ENCODE peak calls at places on chromosomes 11 and 22, in five cellular contexts. V, Y, W, O and E are unnamed samples.

GRCh38 chr11:20068691-20069090 is 91.6 kb downstream of the DBX1 start:
- DNase-seq in V (no peak), Y (no peak), W (no peak), O (no peak), E (no peak)

GRCh38 chr11:95776859-95777258 is 12.7 kb downstream of the FAM76B start:
- DNase-seq in V (no peak), Y (no peak), W (no peak), O (no peak), E (no peak)

GRCh38 chr22:25027959-25028840 is 75.7 kb downstream of the KIAA1671 start:
- DNase-seq in V (peak; percentile 81), Y (peak; percentile 11), W (no peak), O (no peak), E (peak; percentile 49)

GRCh38 chr11:126329644-126330200 is 25.8 kb upstream of the ST3GAL4 start:
- DNase-seq in V (no peak), Y (no peak), W (no peak), O (no peak), E (no peak)

GRCh38 chr11:76233936-76234703 is 27.8 kb upstream of the WNT11 start:
- DNase-seq in V (peak; percentile 51), Y (no peak), W (peak; percentile 36), O (no peak), E (peak; percentile 46)

GRCh38 chr11:34926101-34926830 is 9.8 kb downstream of the PDHX start:
- DNase-seq in V (peak; percentile 58), Y (peak; percentile 67), W (peak; percentile 47), O (peak; percentile 33), E (peak; percentile 51)

GRCh38 chr11:92225206-92225562 is 566 bp downstream of the FAT3 start:
- DNase-seq in V (peak; percentile 52), Y (no peak), W (no peak), O (no peak), E (peak; percentile 17)

GRCh38 chr22:19876941-19877625 is 22.4 kb upstream of the GNB1L start:
- DNase-seq in V (no peak), Y (no peak), W (no peak), O (no peak), E (no peak)

GRCh38 chr22:17243524-17243923 is 24.3 kb upstream of the ADA2 start:
- DNase-seq in V (no peak), Y (peak; percentile 12), W (peak; percentile 81), O (no peak), E (peak; percentile 52)

GRCh38 chr22:31607696-31608095 is 54.3 kb downstream of the PISD start:
- DNase-seq in V (no peak), Y (no peak), W (no peak), O (no peak), E (no peak)

GRCh38 chr22:42065408-42066132 is 5.0 kb downstream of the NAGA start:
- DNase-seq in V (peak; percentile 80), Y (no peak), W (no peak), O (no peak), E (no peak)

GRCh38 chr11:10725114-10725906 is 25.7 kb upstream of the CTR9 start:
- DNase-seq in V (no peak), Y (peak; percentile 83), W (no peak), O (peak; percentile 79), E (no peak)

GRCh38 chr11:23897453-23898289 is 599.2 kb upstream of the LUZP2 start:
- DNase-seq in V (no peak), Y (peak; percentile 1), W (no peak), O (no peak), E (peak; percentile 9)

GRCh38 chr22:29106839-29107238 is 34.0 kb downstream of the KREMEN1 start:
- DNase-seq in V (no peak), Y (no peak), W (no peak), O (no peak), E (no peak)

GRCh38 chr11:3802016-3802790 is 4.8 kb upstream of the NUP98 start:
- DNase-seq in V (no peak), Y (no peak), W (no peak), O (no peak), E (peak; percentile 29)

GRCh38 chr22:26127126-26127525 is 42.1 kb upstream of the SEZ6L start:
- DNase-seq in V (no peak), Y (no peak), W (no peak), O (no peak), E (no peak)

GRCh38 chr22:37259540-37260029 is 15.5 kb upstream of the RAC2 start:
- DNase-seq in V (peak; percentile 81), Y (peak; percentile 63), W (no peak), O (peak; percentile 54), E (peak; percentile 75)

GRCh38 chr11:127610787-127611186 is 610.2 kb upstream of the KIRREL3 start:
- DNase-seq in V (no peak), Y (no peak), W (no peak), O (no peak), E (no peak)

GRCh38 chr11:122633219-122633829 is 22.2 kb upstream of the UBASH3B start:
- DNase-seq in V (peak; percentile 73), Y (peak; percentile 85), W (peak; percentile 51), O (no peak), E (peak; percentile 62)

GRCh38 chr22:36328635-36329216 is 59.0 kb downstream of the MYH9 start:
- DNase-seq in V (no peak), Y (peak; percentile 69), W (no peak), O (no peak), E (peak; percentile 81)

DNA sequence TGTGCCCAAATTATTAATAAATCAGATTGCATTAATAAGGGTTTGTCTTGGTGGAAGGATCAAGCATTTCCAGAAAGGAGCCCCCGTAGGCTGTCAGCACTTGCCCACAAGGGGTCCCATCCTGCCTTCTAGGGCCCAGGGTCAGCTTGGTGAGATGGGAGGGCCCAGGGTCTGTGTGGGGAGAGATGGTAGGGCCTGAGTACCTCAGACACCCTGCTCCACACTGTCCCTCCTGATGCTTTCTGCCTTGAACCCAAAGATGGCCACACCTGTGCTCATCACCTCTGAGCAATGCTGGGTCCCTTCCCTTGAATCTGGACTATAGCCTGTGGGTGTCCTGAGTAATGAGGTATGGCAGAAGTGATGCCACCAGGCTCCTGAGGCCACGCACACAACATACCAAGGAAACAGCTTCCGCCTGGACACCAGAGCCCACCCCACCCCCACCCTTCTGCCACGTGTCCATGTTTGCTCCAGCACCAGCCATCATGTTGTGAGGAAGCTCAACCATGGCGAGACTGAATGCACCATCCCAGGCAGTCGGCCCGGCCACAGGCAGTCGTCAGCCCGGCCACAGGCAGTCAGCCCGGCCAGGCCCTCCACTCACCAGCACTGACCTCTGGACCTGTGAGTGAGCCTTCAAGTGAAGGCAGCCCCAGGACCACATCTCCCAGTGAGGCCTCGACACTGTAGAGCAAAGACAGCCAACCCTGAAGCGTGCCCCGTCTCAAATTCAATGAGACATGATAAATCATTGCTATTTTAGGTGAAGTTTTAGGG is 6.8 kb downstream of the BET1L start:
- DNase-seq in V (peak; percentile 17), Y (no peak), W (no peak), O (no peak), E (no peak)
- H3K9me2 ChIP-seq in V (no peaks in the 10 kb centered on the region), Y (no peaks in the 10 kb centered on the region), W (no peaks in the 10 kb centered on the region), O (no peaks in the 10 kb centered on the region), E (no peaks in the 10 kb centered on the region)

DNA sequence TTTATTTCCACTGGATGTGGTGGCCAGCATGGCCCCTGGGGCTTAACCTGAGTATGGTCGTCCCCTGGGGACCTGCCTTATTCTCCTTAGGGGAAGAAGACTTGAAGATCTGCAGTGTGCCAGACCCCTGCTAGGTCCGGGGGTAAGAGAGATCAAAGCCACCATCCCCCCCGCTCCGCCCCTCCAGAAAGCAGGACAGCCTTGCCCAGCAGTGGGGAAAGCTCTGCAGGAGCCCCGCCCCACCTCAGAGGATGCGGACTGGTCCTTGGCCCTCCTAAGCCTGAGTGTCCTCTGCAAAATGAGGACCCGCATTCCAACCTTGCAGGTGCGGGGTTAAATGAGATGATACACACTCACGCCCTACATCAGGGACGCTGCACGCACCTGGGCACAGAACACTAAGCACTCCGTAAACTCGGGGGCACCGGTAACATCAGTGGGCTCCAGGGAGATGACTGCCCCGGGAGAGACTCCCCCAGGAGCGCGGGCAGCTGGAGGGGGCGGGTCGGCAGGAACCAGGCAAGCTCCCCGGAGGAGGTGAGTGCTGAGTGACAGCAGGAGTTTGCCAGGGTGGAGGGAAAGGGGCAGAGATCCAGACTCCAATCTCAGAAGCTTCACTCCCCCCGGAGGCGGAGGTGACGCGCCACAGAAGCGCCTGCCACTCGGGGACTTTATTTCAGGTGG is 564 bp upstream of the ANO1 start:
- DNase-seq in V (peak; percentile 40), Y (peak; percentile 71), W (no peak), O (no peak), E (no peak)
- TF ChIP-seq EZH2 in V (peak; percentile 67), Y (no peak), W (no peak), O (no peak), E (no peak)

GRCh38 chr11:101453682-101454081 is 130.1 kb downstream of the TRPC6 start:
- DNase-seq in V (no peak), Y (peak; percentile 81), W (no peak), O (no peak), E (no peak)

GRCh38 chr11:101456812-101457211 is 127.0 kb downstream of the TRPC6 start:
- DNase-seq in V (no peak), Y (peak; percentile 66), W (peak; percentile 16), O (no peak), E (peak; percentile 29)

GRCh38 chr11:101459020-101459419 is 124.8 kb downstream of the TRPC6 start:
- DNase-seq in V (no peak), Y (no peak), W (no peak), O (no peak), E (no peak)

DNA sequence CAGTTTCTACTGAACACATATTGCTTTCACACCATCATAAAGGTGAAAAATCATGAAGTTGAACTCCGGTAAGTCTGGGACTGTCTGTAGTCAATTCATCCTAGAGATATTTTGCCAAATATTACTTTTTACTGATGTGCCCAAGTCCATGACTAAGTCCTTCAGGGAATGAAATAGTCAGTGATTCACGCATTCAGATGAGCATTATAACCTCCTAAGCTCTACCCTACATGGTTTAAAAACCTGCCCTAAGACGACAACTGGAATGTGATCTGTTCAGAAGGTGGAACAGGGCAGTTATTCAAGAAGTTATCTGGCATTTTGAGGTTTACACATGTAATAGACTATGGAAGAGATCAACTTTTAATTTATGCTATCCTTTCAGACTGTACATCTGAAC is 125.6 kb downstream of the TRPC6 start:
- DNase-seq in V (no peak), Y (peak; percentile 71), W (no peak), O (no peak), E (no peak)
- TF ChIP-seq EZH2phosphoT487 in V (no peak), Y (no peak), W (no peak), O (no peak), E (no peak)

GRCh38 chr11:57347336-57347735 is 9.2 kb downstream of the P2RX3 start:
- DNase-seq in V (no peak), Y (no peak), W (no peak), O (no peak), E (no peak)

GRCh38 chr11:57348052-57348451 is 9.9 kb downstream of the P2RX3 start:
- DNase-seq in V (no peak), Y (no peak), W (no peak), O (no peak), E (no peak)

GRCh38 chr11:57343825-57344224 is 5.7 kb downstream of the P2RX3 start:
- DNase-seq in V (no peak), Y (no peak), W (no peak), O (no peak), E (no peak)

GRCh38 chr11:57344826-57345225 is 6.7 kb downstream of the P2RX3 start:
- DNase-seq in V (no peak), Y (no peak), W (no peak), O (no peak), E (no peak)

DNA sequence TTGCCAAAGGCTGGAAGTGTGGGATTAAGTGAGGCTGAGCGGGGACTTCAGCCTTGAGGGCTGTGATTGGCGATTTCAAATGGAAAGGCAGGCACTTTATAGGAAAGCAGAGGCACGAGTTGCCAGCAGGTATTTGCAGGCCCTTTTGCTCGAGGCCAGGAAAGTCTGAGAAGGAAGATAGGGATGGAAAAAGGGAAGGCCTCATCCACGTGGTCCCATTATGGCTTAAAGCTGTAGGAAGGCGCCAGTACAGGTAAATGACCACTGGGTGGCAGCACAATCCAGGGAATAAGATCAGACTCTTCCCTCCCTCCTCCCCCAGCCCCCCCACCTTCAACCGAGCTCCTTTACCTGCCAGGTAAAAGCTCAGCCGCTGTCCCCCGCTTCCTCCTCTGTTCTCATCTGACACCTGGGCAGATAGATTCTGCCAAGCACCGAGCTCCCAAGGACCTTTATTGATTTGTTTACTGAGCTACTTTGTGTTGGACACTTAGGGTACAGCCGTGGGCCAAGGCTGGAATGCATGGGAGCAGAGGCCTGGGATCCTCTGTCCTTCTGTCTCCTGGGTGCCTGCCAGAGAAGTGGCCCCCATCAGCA is 7.5 kb downstream of the P2RX3 start:
- DNase-seq in V (peak; percentile 97), Y (peak; percentile 94), W (peak; percentile 66), O (peak; percentile 76), E (peak; percentile 93)
- H3K9me2 ChIP-seq in V (no peaks in the 10 kb centered on the region), Y (no peaks in the 10 kb centered on the region), W (no peaks in the 10 kb centered on the region), O (no peaks in the 10 kb centered on the region), E (no peaks in the 10 kb centered on the region)